ENCODE peak calls at places on chromosome 12, in six cellular contexts. One of them, this sample, is unnamed.
A peak's percentile ranks its signal among the peaks of the same experiment; 100 is the strongest.

GRCh38 chr12:1680804-1681492 is 9.9 kb upstream of the ADIPOR2 start:
- DNase-seq in H9: no peak
- DNase-seq in IMR-90: no peak
- DNase-seq in neuronal stem cell: no peak
- DNase-seq in H1: no peak
- DNase-seq in mesendoderm: no peak
- DNase-seq in this sample: no peak

GRCh38 chr12:49200882-49201594 is 12.2 kb upstream of the TUBA1A start:
- DNase-seq in H9: peak; percentile 21
- DNase-seq in IMR-90: peak; percentile 89
- DNase-seq in neuronal stem cell: no peak
- DNase-seq in H1: no peak
- DNase-seq in mesendoderm: peak; percentile 93
- DNase-seq in this sample: peak; percentile 89

GRCh38 chr12:87943666-87944065 is 85.5 kb downstream of the C12orf50 start:
- DNase-seq in H9: no peak
- DNase-seq in IMR-90: no peak
- DNase-seq in neuronal stem cell: no peak
- DNase-seq in H1: no peak
- DNase-seq in mesendoderm: no peak
- DNase-seq in this sample: no peak

GRCh38 chr12:56157201-56158028 is 744 bp upstream of the MYL6 start:
- DNase-seq in H9: peak; percentile 89
- DNase-seq in IMR-90: peak; percentile 83
- DNase-seq in neuronal stem cell: peak; percentile 83
- DNase-seq in H1: peak; percentile 44
- DNase-seq in mesendoderm: peak; percentile 96
- DNase-seq in this sample: peak; percentile 94

GRCh38 chr12:46835785-46836184 is 10.0 kb upstream of the SLC38A4 start:
- DNase-seq in H9: no peak
- DNase-seq in IMR-90: no peak
- DNase-seq in neuronal stem cell: no peak
- DNase-seq in H1: no peak
- DNase-seq in mesendoderm: no peak
- DNase-seq in this sample: no peak

GRCh38 chr12:68094645-68095395 is 64.7 kb downstream of the IFNG start:
- DNase-seq in H9: no peak
- DNase-seq in IMR-90: no peak
- DNase-seq in neuronal stem cell: no peak
- DNase-seq in H1: no peak
- DNase-seq in mesendoderm: no peak
- DNase-seq in this sample: no peak

GRCh38 chr12:2363836-2364565 is 311.2 kb downstream of the CACNA1C start:
- DNase-seq in H9: no peak
- DNase-seq in IMR-90: no peak
- DNase-seq in neuronal stem cell: no peak
- DNase-seq in H1: no peak
- DNase-seq in mesendoderm: no peak
- DNase-seq in this sample: no peak

GRCh38 chr12:116662612-116663144 is 75.2 kb downstream of the SPRING1 start:
- DNase-seq in H9: peak; percentile 57
- DNase-seq in IMR-90: peak; percentile 37
- DNase-seq in neuronal stem cell: peak; percentile 46
- DNase-seq in H1: no peak
- DNase-seq in mesendoderm: no peak
- DNase-seq in this sample: peak; percentile 42

GRCh38 chr12:121797937-121798801 is 4.7 kb upstream of the RHOF start:
- DNase-seq in H9: no peak
- DNase-seq in IMR-90: peak; percentile 50
- DNase-seq in neuronal stem cell: no peak
- DNase-seq in H1: no peak
- DNase-seq in mesendoderm: peak; percentile 81
- DNase-seq in this sample: peak; percentile 41

GRCh38 chr12:21774358-21775129 is at the start of gene KCNJ8:
- DNase-seq in H9: peak; percentile 95
- DNase-seq in IMR-90: peak; percentile 50
- DNase-seq in neuronal stem cell: peak; percentile 73
- DNase-seq in H1: peak; percentile 53
- DNase-seq in mesendoderm: peak; percentile 88
- DNase-seq in this sample: peak; percentile 2

GRCh38 chr12:57483466-57483865 is 3.8 kb upstream of the ARHGAP9 start:
- DNase-seq in H9: no peak
- DNase-seq in IMR-90: peak; percentile 69
- DNase-seq in neuronal stem cell: no peak
- DNase-seq in H1: no peak
- DNase-seq in mesendoderm: peak; percentile 89
- DNase-seq in this sample: peak; percentile 42

GRCh38 chr12:117836476-117836875 is 132.3 kb downstream of the KSR2 start:
- DNase-seq in H9: no peak
- DNase-seq in IMR-90: no peak
- DNase-seq in neuronal stem cell: no peak
- DNase-seq in H1: no peak
- DNase-seq in mesendoderm: no peak
- DNase-seq in this sample: no peak

GRCh38 chr12:71685312-71685906 is 473 bp upstream of the TMEM19 start:
- DNase-seq in H9: no peak
- DNase-seq in IMR-90: no peak
- DNase-seq in neuronal stem cell: no peak
- DNase-seq in H1: no peak
- DNase-seq in mesendoderm: no peak
- DNase-seq in this sample: no peak

GRCh38 chr12:52956987-52957386 is 8.1 kb downstream of the KRT18 start:
- DNase-seq in H9: no peak
- DNase-seq in IMR-90: peak; percentile 70
- DNase-seq in neuronal stem cell: no peak
- DNase-seq in H1: no peak
- DNase-seq in mesendoderm: peak; percentile 56
- DNase-seq in this sample: no peak

GRCh38 chr12:95805864-95806669 is 15.5 kb upstream of the NTN4 start:
- DNase-seq in H9: no peak
- DNase-seq in IMR-90: peak; percentile 99
- DNase-seq in neuronal stem cell: no peak
- DNase-seq in H1: no peak
- DNase-seq in mesendoderm: peak; percentile 49
- DNase-seq in this sample: peak; percentile 95

GRCh38 chr12:49939307-49939706 is 11.2 kb upstream of the AQP2 start:
- DNase-seq in H9: no peak
- DNase-seq in IMR-90: no peak
- DNase-seq in neuronal stem cell: no peak
- DNase-seq in H1: no peak
- DNase-seq in mesendoderm: no peak
- DNase-seq in this sample: no peak

GRCh38 chr12:66744956-66745383 is 66.1 kb upstream of the GRIP1 start:
- DNase-seq in H9: no peak
- DNase-seq in IMR-90: no peak
- DNase-seq in neuronal stem cell: no peak
- DNase-seq in H1: no peak
- DNase-seq in mesendoderm: peak; percentile 71
- DNase-seq in this sample: no peak

GRCh38 chr12:20211537-20211936 is 156.8 kb upstream of the PDE3A start:
- DNase-seq in H9: no peak
- DNase-seq in IMR-90: no peak
- DNase-seq in neuronal stem cell: no peak
- DNase-seq in H1: no peak
- DNase-seq in mesendoderm: no peak
- DNase-seq in this sample: no peak

GRCh38 chr12:116361404-116362223 is 84.1 kb upstream of the MED13L start:
- DNase-seq in H9: no peak
- DNase-seq in IMR-90: no peak
- DNase-seq in neuronal stem cell: no peak
- DNase-seq in H1: no peak
- DNase-seq in mesendoderm: no peak
- DNase-seq in this sample: no peak

GRCh38 chr12:120709976-120710804 is at the start of gene UNC119B:
- DNase-seq in H9: peak; percentile 89
- DNase-seq in IMR-90: peak; percentile 33
- DNase-seq in neuronal stem cell: peak; percentile 64
- DNase-seq in H1: no peak
- DNase-seq in mesendoderm: peak; percentile 74
- DNase-seq in this sample: peak; percentile 54

GRCh38 chr12:113473942-113474341 is 2.3 kb upstream of the LHX5 start:
- DNase-seq in H9: peak; percentile 72
- DNase-seq in IMR-90: no peak
- DNase-seq in neuronal stem cell: no peak
- DNase-seq in H1: no peak
- DNase-seq in mesendoderm: peak; percentile 79
- DNase-seq in this sample: no peak

GRCh38 chr12:72271741-72272661 is at the start of gene TRHDE:
- DNase-seq in H9: peak; percentile 78
- DNase-seq in IMR-90: peak; percentile 60
- DNase-seq in neuronal stem cell: peak; percentile 61
- DNase-seq in H1: no peak
- DNase-seq in mesendoderm: peak; percentile 86
- DNase-seq in this sample: peak; percentile 76

GRCh38 chr12:120041386-120042231 is 52.6 kb downstream of the BICDL1 start:
- DNase-seq in H9: no peak
- DNase-seq in IMR-90: no peak
- DNase-seq in neuronal stem cell: no peak
- DNase-seq in H1: no peak
- DNase-seq in mesendoderm: peak; percentile 14
- DNase-seq in this sample: no peak

GRCh38 chr12:24244801-24245200 is 295.3 kb upstream of the SOX5 start:
- DNase-seq in H9: peak; percentile 49
- DNase-seq in IMR-90: no peak
- DNase-seq in neuronal stem cell: no peak
- DNase-seq in H1: no peak
- DNase-seq in mesendoderm: peak; percentile 39
- DNase-seq in this sample: no peak

GRCh38 chr12:1777798-1778197 is 42.6 kb upstream of the LRTM2 start:
- DNase-seq in H9: no peak
- DNase-seq in IMR-90: peak; percentile 92
- DNase-seq in neuronal stem cell: no peak
- DNase-seq in H1: no peak
- DNase-seq in mesendoderm: no peak
- DNase-seq in this sample: peak; percentile 72

GRCh38 chr12:6451348-6452244 is at the start of gene TAPBPL:
- DNase-seq in H9: peak; percentile 73
- DNase-seq in IMR-90: peak; percentile 75
- DNase-seq in neuronal stem cell: no peak
- DNase-seq in H1: no peak
- DNase-seq in mesendoderm: peak; percentile 74
- DNase-seq in this sample: peak; percentile 83

GRCh38 chr12:57089259-57090245 is 638 bp downstream of the NAB2 start:
- DNase-seq in H9: no peak
- DNase-seq in IMR-90: peak; percentile 51
- DNase-seq in neuronal stem cell: no peak
- DNase-seq in H1: no peak
- DNase-seq in mesendoderm: peak; percentile 49
- DNase-seq in this sample: peak; percentile 85

GRCh38 chr12:43795716-43796282 is 10.3 kb downstream of the TWF1 start:
- DNase-seq in H9: no peak
- DNase-seq in IMR-90: peak; percentile 21
- DNase-seq in neuronal stem cell: no peak
- DNase-seq in H1: no peak
- DNase-seq in mesendoderm: no peak
- DNase-seq in this sample: peak; percentile 55

GRCh38 chr12:5497329-5498058 is 65.6 kb downstream of the NTF3 start:
- DNase-seq in H9: no peak
- DNase-seq in IMR-90: peak; percentile 26
- DNase-seq in neuronal stem cell: no peak
- DNase-seq in H1: no peak
- DNase-seq in mesendoderm: no peak
- DNase-seq in this sample: peak; percentile 16

GRCh38 chr12:52903285-52903854 is 1.5 kb downstream of the KRT8 start:
- DNase-seq in H9: peak; percentile 89
- DNase-seq in IMR-90: peak; percentile 53
- DNase-seq in neuronal stem cell: peak; percentile 94
- DNase-seq in H1: peak; percentile 61
- DNase-seq in mesendoderm: peak; percentile 91
- DNase-seq in this sample: peak; percentile 91

GRCh38 chr12:110281549-110282342 is 699 bp downstream of the ATP2A2 start:
- DNase-seq in H9: peak; percentile 44
- DNase-seq in IMR-90: peak; percentile 55
- DNase-seq in neuronal stem cell: no peak
- DNase-seq in H1: no peak
- DNase-seq in mesendoderm: peak; percentile 83
- DNase-seq in this sample: peak; percentile 65
- H3K4ac ChIP-seq in H9: no peak overlapping the region
- H3K4ac ChIP-seq in IMR-90: peak overlapping the region; percentile 99
- H3K4ac ChIP-seq in neuronal stem cell: peak overlapping the region; percentile 87
- H3K4ac ChIP-seq in H1: peak overlapping the region; percentile 100
- H3K4ac ChIP-seq in mesendoderm: peak overlapping the region; percentile 88
- H3K4ac ChIP-seq in this sample: peak overlapping the region; percentile 83

DNA sequence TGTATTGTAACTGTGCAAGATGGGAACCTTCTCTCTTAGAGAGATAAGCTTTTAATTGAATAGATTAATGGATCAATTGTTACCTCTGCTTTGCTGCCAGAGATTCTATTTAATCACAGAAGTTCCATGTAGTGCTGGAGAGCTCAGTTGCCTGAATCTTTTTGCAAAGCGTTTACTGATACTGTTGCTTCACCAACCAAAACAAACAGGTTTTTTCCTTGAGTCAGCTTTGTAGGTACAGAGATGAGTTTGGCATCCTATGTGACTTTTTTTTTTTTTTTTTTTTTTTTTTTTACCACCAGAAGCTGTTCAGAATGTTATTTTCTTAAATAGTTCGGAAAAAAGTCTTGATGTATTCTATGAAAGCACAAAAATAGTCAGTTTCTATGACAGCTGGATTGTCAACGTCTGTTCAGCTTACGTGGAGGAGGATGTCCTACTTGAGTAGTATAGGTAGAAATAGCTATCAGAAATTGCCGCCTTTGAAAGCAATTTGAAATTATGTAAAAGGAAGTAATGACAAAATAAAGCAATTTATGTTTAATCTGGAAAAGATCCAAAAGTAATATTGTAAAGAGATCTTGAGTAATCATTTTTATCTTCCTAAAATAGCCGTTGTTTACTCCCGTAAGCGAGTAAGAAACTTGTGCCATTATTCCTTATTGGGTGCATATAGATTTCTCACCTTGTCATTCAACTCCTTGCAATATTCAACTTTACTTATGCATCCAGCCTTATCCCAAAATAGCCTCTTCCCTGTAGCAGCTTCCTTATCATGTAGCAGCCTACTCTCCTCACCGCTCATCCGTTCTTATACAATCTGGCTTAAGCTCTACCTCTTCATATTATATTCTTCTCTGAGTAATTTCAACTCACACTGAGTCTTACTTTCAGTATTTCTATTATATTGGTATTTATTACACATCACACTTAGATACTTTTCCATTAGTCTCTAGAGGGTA is 5.2 kb downstream of the LRRK2 start:
- DNase-seq in H9: no peak
- DNase-seq in IMR-90: no peak
- DNase-seq in neuronal stem cell: no peak
- DNase-seq in H1: no peak
- DNase-seq in mesendoderm: no peak
- DNase-seq in this sample: no peak
- H3K4ac ChIP-seq in H9: no peak overlapping the region
- H3K4ac ChIP-seq in IMR-90: no peak overlapping the region
- H3K4ac ChIP-seq in neuronal stem cell: no peak overlapping the region
- H3K4ac ChIP-seq in H1: no peak overlapping the region
- H3K4ac ChIP-seq in mesendoderm: no peak overlapping the region
- H3K4ac ChIP-seq in this sample: no peak overlapping the region

GRCh38 chr12:29048787-29049186 is 100.3 kb upstream of the FAR2 start:
- DNase-seq in H9: no peak
- DNase-seq in IMR-90: no peak
- DNase-seq in neuronal stem cell: no peak
- DNase-seq in H1: no peak
- DNase-seq in mesendoderm: peak; percentile 6
- DNase-seq in this sample: no peak
- H3K4ac ChIP-seq in H9: no peak overlapping the region
- H3K4ac ChIP-seq in IMR-90: no peak overlapping the region
- H3K4ac ChIP-seq in neuronal stem cell: no peak overlapping the region
- H3K4ac ChIP-seq in H1: no peak overlapping the region
- H3K4ac ChIP-seq in mesendoderm: no peak overlapping the region
- H3K4ac ChIP-seq in this sample: no peak overlapping the region

GRCh38 chr12:132563911-132564310 is 46.5 kb downstream of the LRCOL1 start:
- DNase-seq in H9: no peak
- DNase-seq in IMR-90: no peak
- DNase-seq in neuronal stem cell: no peak
- DNase-seq in H1: no peak
- DNase-seq in mesendoderm: no peak
- DNase-seq in this sample: no peak
- H3K4ac ChIP-seq in H9: no peak overlapping the region
- H3K4ac ChIP-seq in IMR-90: no peak overlapping the region
- H3K4ac ChIP-seq in neuronal stem cell: no peak overlapping the region
- H3K4ac ChIP-seq in H1: no peak overlapping the region
- H3K4ac ChIP-seq in mesendoderm: no peak overlapping the region
- H3K4ac ChIP-seq in this sample: no peak overlapping the region

This sample was measured in mesenchymal stem cell.